ENCODE peak calls at places on chromosome 12, in ten cellular contexts. V, Q, C, B, E, J, Z, G, A and T are unnamed samples.

GRCh38 chr12:120394483-120395367 is 25.8 kb upstream of the MSI1 start:
- DNase-seq in V (no peak), Q (no peak), C (no peak), B (no peak), E (peak; percentile 18), J (no peak), Z (no peak), G (no peak), A (peak; percentile 55), T (no peak)

GRCh38 chr12:22598763-22599161 is 26.2 kb upstream of the ETNK1 start:
- DNase-seq in V (no peak), Q (no peak), C (no peak), B (no peak), E (no peak), J (no peak), Z (no peak), G (no peak), A (no peak), T (no peak)

GRCh38 chr12:55385911-55386310 is 14.4 kb upstream of the OR6C65 start:
- DNase-seq in V (no peak), Q (no peak), C (peak; percentile 29), B (no peak), E (no peak), J (no peak), Z (no peak), G (no peak), A (no peak), T (no peak)

GRCh38 chr12:109581856-109582255 is 8.3 kb downstream of the MVK start:
- DNase-seq in V (no peak), Q (no peak), C (no peak), B (no peak), E (no peak), J (peak; percentile 26), Z (peak; percentile 27), G (no peak), A (no peak), T (no peak)

GRCh38 chr12:58513866-58514265 is 406.4 kb downstream of the LRIG3 start:
- DNase-seq in V (no peak), Q (no peak), C (no peak), B (no peak), E (no peak), J (no peak), Z (no peak), G (no peak), A (no peak), T (no peak)

GRCh38 chr12:105522166-105522825 is 191.8 kb downstream of the C12orf75 start:
- DNase-seq in V (no peak), Q (no peak), C (no peak), B (no peak), E (no peak), J (no peak), Z (peak; percentile 77), G (no peak), A (no peak), T (no peak)

GRCh38 chr12:22709292-22709691 is 84.3 kb downstream of the ETNK1 start:
- DNase-seq in V (peak; percentile 53), Q (no peak), C (peak; percentile 28), B (no peak), E (no peak), J (no peak), Z (no peak), G (no peak), A (no peak), T (peak; percentile 27)

GRCh38 chr12:106131671-106132070 is 7.1 kb downstream of the NUAK1 start:
- DNase-seq in V (no peak), Q (no peak), C (no peak), B (no peak), E (no peak), J (no peak), Z (no peak), G (no peak), A (no peak), T (no peak)

GRCh38 chr12:129665414-129665813 is 238.4 kb downstream of the TMEM132D start:
- DNase-seq in V (no peak), Q (no peak), C (no peak), B (no peak), E (no peak), J (no peak), Z (no peak), G (no peak), A (no peak), T (no peak)

GRCh38 chr12:49346659-49347306 is at the start of gene DNAJC22:
- DNase-seq in V (peak; percentile 48), Q (no peak), C (no peak), B (no peak), E (no peak), J (no peak), Z (no peak), G (no peak), A (no peak), T (no peak)